ENCODE peak calls at places on chromosomes 13 and 19, in eight cellular contexts. H, X, A, D, K, F, W and P are unnamed samples.
A peak's percentile ranks its signal among the peaks of the same experiment; 100 is the strongest.

GRCh38 chr19:21680026-21680425 is 87.4 kb downstream of the ZNF100 start:
- DNase-seq in K (no peak), F (no peak), W (no peak), A (no peak), H (no peak), X (no peak), D (no peak), P (no peak)

GRCh38 chr19:34513767-34514166 is 32.2 kb downstream of the WTIP start:
- DNase-seq in W (no peak), A (no peak), X (no peak), F (no peak), D (no peak), H (no peak), K (no peak), P (no peak)

GRCh38 chr19:14472202-14472961 is 2.8 kb downstream of the PTGER1 start:
- DNase-seq in H (peak; percentile 53), X (peak; percentile 80), K (peak; percentile 18), W (no peak), F (peak; percentile 76), D (peak; percentile 55), A (no peak), P (peak; percentile 94)

GRCh38 chr13:108086678-108087077 is 128.7 kb downstream of the LIG4 start:
- DNase-seq in A (no peak), D (no peak), H (no peak), X (no peak), F (no peak), K (peak; percentile 46), W (no peak), P (no peak)

GRCh38 chr19:45778010-45778671 is 4.1 kb downstream of the DMPK start:
- DNase-seq in X (no peak), K (no peak), D (no peak), H (no peak), F (no peak), A (no peak), W (no peak), P (no peak)

GRCh38 chr19:38905620-38906019 is 5.9 kb downstream of the NFKBIB start:
- DNase-seq in A (no peak), K (no peak), X (no peak), D (no peak), F (no peak), H (no peak), W (no peak), P (no peak)

GRCh38 chr13:20126460-20127262 is 34.2 kb downstream of the GJA3 start:
- DNase-seq in F (no peak), W (no peak), A (no peak), X (no peak), D (no peak), K (no peak), H (no peak), P (no peak)

GRCh38 chr13:23427342-23428182 is 5.9 kb downstream of the SACS start:
- DNase-seq in F (no peak), K (peak; percentile 97), W (peak; percentile 5), X (no peak), D (no peak), H (no peak), A (peak; percentile 78), P (peak; percentile 94)

GRCh38 chr13:24272452-24273161 is 36.8 kb upstream of the C1QTNF9 start:
- DNase-seq in W (no peak), F (no peak), A (no peak), D (no peak), K (no peak), H (no peak), X (no peak), P (peak; percentile 42)

GRCh38 chr19:19451429-19452240 is 46.2 kb downstream of the GATAD2A start:
- DNase-seq in X (no peak), D (no peak), H (no peak), K (no peak), F (no peak), A (no peak), W (no peak), P (no peak)

GRCh38 chr13:82627183-82627582 is 1255.1 kb downstream of the SLITRK1 start:
- DNase-seq in W (no peak), F (no peak), H (no peak), A (peak; percentile 61), K (peak; percentile 91), D (peak; percentile 38), X (peak; percentile 15), P (no peak)

GRCh38 chr13:81381560-81381959 is 1040.6 kb upstream of the SPRY2 start:
- DNase-seq in X (no peak), H (no peak), W (no peak), K (no peak), D (no peak), F (no peak), A (no peak), P (no peak)

GRCh38 chr19:55703790-55704215 is 28.8 kb downstream of the EPN1 start:
- DNase-seq in A (no peak), D (no peak), K (no peak), X (peak; percentile 39), H (no peak), F (no peak), W (no peak), P (no peak)

GRCh38 chr19:45884682-45885555 is 1.0 kb downstream of the IRF2BP1 start:
- DNase-seq in K (no peak), D (no peak), H (no peak), F (no peak), A (no peak), W (no peak), X (peak; percentile 24), P (no peak)

GRCh38 chr19:19445911-19446361 is 40.5 kb downstream of the GATAD2A start:
- DNase-seq in F (no peak), H (no peak), K (peak; percentile 40), A (no peak), W (no peak), X (no peak), D (no peak), P (no peak)